ENCODE peak calls at places on chromosome 21, in ten cellular contexts. One of them, this sample, is unnamed.

GRCh38 chr21:35217504-35218060 is 168.5 kb upstream of the RUNX1 start:
- DNase-seq in epithelial cell of esophagus: peak
- DNase-seq in GM12865: no peak
- DNase-seq in endodermal cell: peak
- DNase-seq in coronary artery: no peak
- DNase-seq in CD8-positive, alpha-beta T cell: no peak
- DNase-seq in fibroblast of pulmonary artery: peak
- DNase-seq in left ventricle myocardium inferior: no peak
- DNase-seq in A549: peak
- DNase-seq in NB4: no peak
- DNase-seq in this sample: no peak

GRCh38 chr21:26842300-26842699 is 2.9 kb downstream of the ADAMTS1 start:
- DNase-seq in epithelial cell of esophagus: no peak
- DNase-seq in A549: no peak
- DNase-seq in endodermal cell: no peak
- DNase-seq in NB4: no peak
- DNase-seq in left ventricle myocardium inferior: no peak
- DNase-seq in fibroblast of pulmonary artery: peak
- DNase-seq in coronary artery: no peak
- DNase-seq in CD8-positive, alpha-beta T cell: no peak
- DNase-seq in GM12865: no peak
- DNase-seq in this sample: peak

GRCh38 chr21:45983981-45984551 is 2.5 kb downstream of the COL6A1 start:
- DNase-seq in fibroblast of pulmonary artery: no peak
- DNase-seq in A549: no peak
- DNase-seq in GM12865: no peak
- DNase-seq in left ventricle myocardium inferior: peak
- DNase-seq in coronary artery: no peak
- DNase-seq in endodermal cell: no peak
- DNase-seq in epithelial cell of esophagus: no peak
- DNase-seq in NB4: no peak
- DNase-seq in CD8-positive, alpha-beta T cell: no peak
- DNase-seq in this sample: peak

GRCh38 chr21:45992311-45993209 is 11.0 kb downstream of the COL6A1 start:
- DNase-seq in epithelial cell of esophagus: no peak
- DNase-seq in endodermal cell: peak
- DNase-seq in fibroblast of pulmonary artery: no peak
- DNase-seq in coronary artery: peak
- DNase-seq in left ventricle myocardium inferior: peak
- DNase-seq in NB4: no peak
- DNase-seq in A549: no peak
- DNase-seq in GM12865: no peak
- DNase-seq in CD8-positive, alpha-beta T cell: peak
- DNase-seq in this sample: peak

GRCh38 chr21:45973475-45974072 is 8.0 kb upstream of the COL6A1 start:
- DNase-seq in fibroblast of pulmonary artery: peak
- DNase-seq in epithelial cell of esophagus: peak
- DNase-seq in CD8-positive, alpha-beta T cell: peak
- DNase-seq in A549: peak
- DNase-seq in NB4: peak
- DNase-seq in endodermal cell: no peak
- DNase-seq in left ventricle myocardium inferior: peak
- DNase-seq in coronary artery: peak
- DNase-seq in GM12865: peak
- DNase-seq in this sample: peak

GRCh38 chr21:41643246-41643966 is 123.4 kb downstream of the RIPK4 start:
- DNase-seq in coronary artery: no peak
- DNase-seq in NB4: no peak
- DNase-seq in epithelial cell of esophagus: peak
- DNase-seq in endodermal cell: no peak
- DNase-seq in left ventricle myocardium inferior: no peak
- DNase-seq in CD8-positive, alpha-beta T cell: no peak
- DNase-seq in GM12865: no peak
- DNase-seq in fibroblast of pulmonary artery: peak
- DNase-seq in A549: no peak
- DNase-seq in this sample: peak

GRCh38 chr21:32712043-32712442 is 15.8 kb downstream of the SYNJ1 start:
- DNase-seq in fibroblast of pulmonary artery: no peak
- DNase-seq in A549: no peak
- DNase-seq in CD8-positive, alpha-beta T cell: no peak
- DNase-seq in GM12865: peak
- DNase-seq in coronary artery: no peak
- DNase-seq in endodermal cell: no peak
- DNase-seq in left ventricle myocardium inferior: no peak
- DNase-seq in NB4: peak
- DNase-seq in epithelial cell of esophagus: no peak
- DNase-seq in this sample: no peak

GRCh38 chr21:46084041-46084561 is 13.8 kb upstream of the COL6A2 start:
- DNase-seq in NB4: no peak
- DNase-seq in GM12865: no peak
- DNase-seq in CD8-positive, alpha-beta T cell: peak
- DNase-seq in coronary artery: peak
- DNase-seq in fibroblast of pulmonary artery: no peak
- DNase-seq in epithelial cell of esophagus: no peak
- DNase-seq in A549: no peak
- DNase-seq in endodermal cell: no peak
- DNase-seq in left ventricle myocardium inferior: no peak
- DNase-seq in this sample: peak

GRCh38 chr21:25572895-25573310 is 34.4 kb downstream of the MRPL39 start:
- DNase-seq in fibroblast of pulmonary artery: peak
- DNase-seq in A549: no peak
- DNase-seq in left ventricle myocardium inferior: no peak
- DNase-seq in GM12865: peak
- DNase-seq in epithelial cell of esophagus: no peak
- DNase-seq in coronary artery: no peak
- DNase-seq in CD8-positive, alpha-beta T cell: no peak
- DNase-seq in NB4: no peak
- DNase-seq in endodermal cell: no peak
- DNase-seq in this sample: no peak

GRCh38 chr21:25571726-25572121 is 35.6 kb downstream of the MRPL39 start:
- DNase-seq in fibroblast of pulmonary artery: no peak
- DNase-seq in GM12865: peak
- DNase-seq in epithelial cell of esophagus: no peak
- DNase-seq in endodermal cell: no peak
- DNase-seq in NB4: no peak
- DNase-seq in A549: no peak
- DNase-seq in coronary artery: no peak
- DNase-seq in left ventricle myocardium inferior: no peak
- DNase-seq in CD8-positive, alpha-beta T cell: no peak
- DNase-seq in this sample: no peak

GRCh38 chr21:25577765-25578069 is 29.6 kb downstream of the MRPL39 start:
- DNase-seq in epithelial cell of esophagus: no peak
- DNase-seq in coronary artery: no peak
- DNase-seq in left ventricle myocardium inferior: no peak
- DNase-seq in endodermal cell: no peak
- DNase-seq in GM12865: no peak
- DNase-seq in fibroblast of pulmonary artery: no peak
- DNase-seq in CD8-positive, alpha-beta T cell: no peak
- DNase-seq in A549: no peak
- DNase-seq in NB4: no peak
- DNase-seq in this sample: no peak

GRCh38 chr21:25569711-25570110 is 37.6 kb downstream of the MRPL39 start:
- DNase-seq in GM12865: peak
- DNase-seq in NB4: no peak
- DNase-seq in coronary artery: no peak
- DNase-seq in CD8-positive, alpha-beta T cell: no peak
- DNase-seq in left ventricle myocardium inferior: no peak
- DNase-seq in endodermal cell: no peak
- DNase-seq in fibroblast of pulmonary artery: no peak
- DNase-seq in A549: no peak
- DNase-seq in epithelial cell of esophagus: no peak
- DNase-seq in this sample: no peak

DNA sequence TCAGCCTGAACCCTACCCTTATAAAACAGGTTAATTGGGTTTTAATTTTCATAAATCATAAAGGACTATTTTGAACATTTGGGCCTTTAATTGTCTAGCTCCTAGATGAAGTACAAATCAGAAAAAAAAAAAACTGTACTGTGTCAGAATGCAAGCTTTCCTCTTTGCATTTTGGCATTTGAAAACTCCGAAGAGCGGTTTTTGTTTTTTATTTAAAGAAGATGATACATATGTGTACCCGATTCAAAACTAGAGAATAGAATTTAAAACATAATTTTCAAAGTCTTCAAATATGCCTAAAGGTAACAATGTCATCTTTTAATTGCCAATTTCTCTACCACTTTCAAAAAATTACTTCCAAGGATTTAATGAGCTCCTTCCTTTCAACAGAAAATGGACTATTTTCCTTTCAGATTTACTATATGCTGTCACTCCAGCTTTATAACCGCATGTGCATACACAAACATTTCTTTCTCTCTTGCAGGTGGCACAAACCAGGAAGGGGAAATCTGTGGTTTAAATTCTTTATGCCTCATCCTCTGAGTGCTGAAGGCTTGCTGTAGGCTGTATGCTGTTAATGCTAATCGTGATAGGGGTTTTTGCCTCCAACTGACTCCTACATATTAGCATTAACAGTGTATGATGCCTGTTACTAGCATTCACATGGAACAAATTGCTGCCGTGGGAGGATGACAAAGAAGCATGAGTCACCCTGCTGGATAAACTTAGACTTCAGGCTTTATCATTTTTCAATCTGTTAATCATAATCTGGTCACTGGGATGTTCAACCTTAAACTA is 33.7 kb downstream of the MRPL39 start:
- DNase-seq in CD8-positive, alpha-beta T cell: no peak
- DNase-seq in left ventricle myocardium inferior: no peak
- DNase-seq in epithelial cell of esophagus: peak
- DNase-seq in fibroblast of pulmonary artery: peak
- DNase-seq in GM12865: peak
- DNase-seq in coronary artery: no peak
- DNase-seq in endodermal cell: no peak
- DNase-seq in NB4: peak
- DNase-seq in A549: peak
- DNase-seq in this sample: no peak
- H3K4me3 ChIP-seq in CD8-positive, alpha-beta T cell: peak
- H3K4me3 ChIP-seq in left ventricle myocardium inferior: no peak
- H3K4me3 ChIP-seq in epithelial cell of esophagus: no peak
- H3K4me3 ChIP-seq in fibroblast of pulmonary artery: no peak
- H3K4me3 ChIP-seq in GM12865: peak
- H3K4me3 ChIP-seq in coronary artery: no peak
- H3K4me3 ChIP-seq in endodermal cell: no peak
- H3K4me3 ChIP-seq in NB4: no peak
- H3K4me3 ChIP-seq in A549: no peak
- H3K4me3 ChIP-seq in this sample: no peak

GRCh38 chr21:44929799-44930542 is 9.3 kb upstream of the ITGB2 start:
- DNase-seq in CD8-positive, alpha-beta T cell: no peak
- DNase-seq in GM12865: peak
- DNase-seq in epithelial cell of esophagus: no peak
- DNase-seq in endodermal cell: peak
- DNase-seq in fibroblast of pulmonary artery: no peak
- DNase-seq in NB4: no peak
- DNase-seq in left ventricle myocardium inferior: peak
- DNase-seq in coronary artery: no peak
- DNase-seq in A549: no peak
- DNase-seq in this sample: no peak

GRCh38 chr21:44929242-44929798 is 8.6 kb upstream of the ITGB2 start:
- DNase-seq in GM12865: peak
- DNase-seq in epithelial cell of esophagus: no peak
- DNase-seq in A549: no peak
- DNase-seq in coronary artery: no peak
- DNase-seq in left ventricle myocardium inferior: no peak
- DNase-seq in NB4: no peak
- DNase-seq in endodermal cell: peak
- DNase-seq in CD8-positive, alpha-beta T cell: no peak
- DNase-seq in fibroblast of pulmonary artery: peak
- DNase-seq in this sample: no peak

GRCh38 chr21:44926364-44927101 is 5.8 kb upstream of the ITGB2 start:
- DNase-seq in CD8-positive, alpha-beta T cell: peak
- DNase-seq in NB4: no peak
- DNase-seq in GM12865: peak
- DNase-seq in coronary artery: no peak
- DNase-seq in left ventricle myocardium inferior: peak
- DNase-seq in endodermal cell: peak
- DNase-seq in A549: no peak
- DNase-seq in fibroblast of pulmonary artery: no peak
- DNase-seq in epithelial cell of esophagus: peak
- DNase-seq in this sample: no peak

GRCh38 chr21:44927259-44927586 is 6.5 kb upstream of the ITGB2 start:
- DNase-seq in CD8-positive, alpha-beta T cell: peak
- DNase-seq in endodermal cell: no peak
- DNase-seq in fibroblast of pulmonary artery: no peak
- DNase-seq in epithelial cell of esophagus: no peak
- DNase-seq in NB4: no peak
- DNase-seq in left ventricle myocardium inferior: no peak
- DNase-seq in GM12865: no peak
- DNase-seq in coronary artery: no peak
- DNase-seq in A549: no peak
- DNase-seq in this sample: no peak

GRCh38 chr21:44927587-44928461 is 7.1 kb upstream of the ITGB2 start:
- DNase-seq in fibroblast of pulmonary artery: peak
- DNase-seq in A549: peak
- DNase-seq in coronary artery: no peak
- DNase-seq in left ventricle myocardium inferior: peak
- DNase-seq in NB4: peak
- DNase-seq in epithelial cell of esophagus: peak
- DNase-seq in endodermal cell: peak
- DNase-seq in GM12865: peak
- DNase-seq in CD8-positive, alpha-beta T cell: peak
- DNase-seq in this sample: no peak
- TF ChIP-seq CTCF in fibroblast of pulmonary artery: no peak
- TF ChIP-seq CTCF in A549: no peak
- TF ChIP-seq CTCF in coronary artery: no peak
- TF ChIP-seq CTCF in left ventricle myocardium inferior: no peak
- TF ChIP-seq CTCF in NB4: no peak
- TF ChIP-seq CTCF in epithelial cell of esophagus: peak
- TF ChIP-seq CTCF in endodermal cell: peak
- TF ChIP-seq CTCF in GM12865: no peak
- TF ChIP-seq CTCF in CD8-positive, alpha-beta T cell: no peak
- TF ChIP-seq CTCF in this sample: no peak

GRCh38 chr21:36694593-36695282 is 4.2 kb upstream of the SIM2 start:
- DNase-seq in NB4: no peak
- DNase-seq in GM12865: no peak
- DNase-seq in left ventricle myocardium inferior: no peak
- DNase-seq in fibroblast of pulmonary artery: no peak
- DNase-seq in CD8-positive, alpha-beta T cell: no peak
- DNase-seq in coronary artery: no peak
- DNase-seq in epithelial cell of esophagus: no peak
- DNase-seq in A549: no peak
- DNase-seq in endodermal cell: no peak
- DNase-seq in this sample: no peak
- H3K4me3 ChIP-seq in NB4: no peak
- H3K4me3 ChIP-seq in GM12865: no peak
- H3K4me3 ChIP-seq in left ventricle myocardium inferior: no peak
- H3K4me3 ChIP-seq in fibroblast of pulmonary artery: no peak
- H3K4me3 ChIP-seq in CD8-positive, alpha-beta T cell: no peak
- H3K4me3 ChIP-seq in coronary artery: no peak
- H3K4me3 ChIP-seq in epithelial cell of esophagus: no peak
- H3K4me3 ChIP-seq in A549: no peak
- H3K4me3 ChIP-seq in endodermal cell: no peak
- H3K4me3 ChIP-seq in this sample: no peak

DNA sequence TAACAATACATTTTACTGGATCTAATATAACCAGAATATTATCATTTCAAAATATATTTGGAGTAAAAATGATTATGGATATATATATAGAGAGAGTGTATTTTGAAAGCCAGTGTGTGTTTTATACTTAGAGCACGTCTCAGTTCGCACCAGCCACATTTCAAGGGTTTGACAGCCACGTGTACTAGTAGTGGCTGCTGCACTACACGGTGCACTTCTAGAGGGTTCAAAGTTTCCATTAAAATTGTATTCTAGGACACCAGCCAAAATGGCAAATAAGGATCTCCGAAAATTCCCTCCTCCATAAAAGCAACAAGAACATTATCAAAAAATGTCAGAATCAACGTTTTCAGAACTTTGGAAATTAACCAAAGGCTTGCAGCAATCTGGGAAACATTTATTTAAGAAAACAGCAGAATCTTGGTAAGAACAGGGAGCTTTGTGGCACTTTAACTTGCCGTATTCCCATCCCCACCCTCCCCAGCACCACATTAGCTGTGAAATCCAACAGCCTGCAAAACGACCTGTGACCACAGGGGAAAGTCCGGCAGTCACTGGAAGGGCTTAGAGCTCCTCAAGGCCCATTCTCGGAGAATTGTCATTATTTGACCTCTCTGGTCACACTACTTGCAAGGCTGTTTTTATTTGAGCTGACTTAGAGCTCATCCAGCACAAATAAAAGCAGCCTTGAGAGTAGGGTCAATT is 33.5 kb upstream of the MRPS6 start:
- DNase-seq in left ventricle myocardium inferior: no peak
- DNase-seq in coronary artery: no peak
- DNase-seq in GM12865: peak
- DNase-seq in CD8-positive, alpha-beta T cell: no peak
- DNase-seq in endodermal cell: peak
- DNase-seq in A549: no peak
- DNase-seq in fibroblast of pulmonary artery: no peak
- DNase-seq in NB4: no peak
- DNase-seq in epithelial cell of esophagus: no peak
- DNase-seq in this sample: no peak
- TF ChIP-seq CTCF in left ventricle myocardium inferior: no peak
- TF ChIP-seq CTCF in coronary artery: no peak
- TF ChIP-seq CTCF in GM12865: no peak
- TF ChIP-seq CTCF in CD8-positive, alpha-beta T cell: no peak
- TF ChIP-seq CTCF in endodermal cell: peak
- TF ChIP-seq CTCF in A549: no peak
- TF ChIP-seq CTCF in fibroblast of pulmonary artery: no peak
- TF ChIP-seq CTCF in NB4: no peak
- TF ChIP-seq CTCF in epithelial cell of esophagus: no peak
- TF ChIP-seq CTCF in this sample: no peak

This sample was measured in lower leg skin.